ENCODE peak calls at places on chromosomes 4 and X, in six cellular contexts. W is GM12865, A is foreskin fibroblast, Z is endothelial cell of umbilical vein, J is fibroblast of lung, P is colonic mucosa. M is an unnamed sample.

GRCh38 chrX:126655061-126655460 is 102.4 kb upstream of the DCAF12L1 start:
- DNase-seq in P (no peak), A (no peak), J (no peak), W (no peak), Z (no peak), M (no peak)

GRCh38 chr4:128308986-128309385 is 21.4 kb upstream of the PGRMC2 start:
- DNase-seq in P (no peak), Z (no peak), A (no peak), J (peak; percentile 26), W (no peak), M (no peak)

GRCh38 chr4:14188214-14188613 is 560.7 kb upstream of the BOD1L1 start:
- DNase-seq in P (no peak), W (no peak), Z (no peak), J (no peak), A (no peak), M (no peak)

GRCh38 chr4:7052923-7053715 is 9.9 kb downstream of the TADA2B start:
- DNase-seq in P (no peak), J (peak; percentile 19), W (no peak), Z (no peak), A (peak; percentile 28), M (no peak)

GRCh38 chrX:50161143-50161542 is 39.7 kb downstream of the AKAP4 start:
- DNase-seq in Z (no peak), J (no peak), P (no peak), W (no peak), A (peak; percentile 3), M (no peak)

GRCh38 chr4:81590596-81590995 is 118.9 kb upstream of the RASGEF1B start:
- DNase-seq in A (no peak), W (no peak), J (no peak), P (no peak), Z (no peak), M (no peak)

GRCh38 chr4:5573965-5574364 is 134.4 kb downstream of the EVC2 start:
- DNase-seq in P (no peak), A (no peak), Z (no peak), J (no peak), W (no peak), M (no peak)

GRCh38 chrX:16772460-16772859 is 13.8 kb upstream of the TXLNG start:
- DNase-seq in W (no peak), J (no peak), P (no peak), Z (no peak), A (no peak), M (no peak)

GRCh38 chr4:107930821-107931774 is at the start of gene CYP2U1:
- DNase-seq in Z (peak; percentile 87), P (peak; percentile 86), W (peak; percentile 86), J (peak; percentile 72), A (peak; percentile 93), M (peak; percentile 16)

GRCh38 chr4:20017439-20017838 is 234.3 kb upstream of the SLIT2 start:
- DNase-seq in A (peak; percentile 43), Z (peak; percentile 19), J (no peak), W (no peak), P (no peak), M (peak; percentile 6)

GRCh38 chr4:687048-687974 is 1.6 kb downstream of the SLC49A3 start:
- DNase-seq in J (peak; percentile 87), P (peak; percentile 92), A (peak; percentile 96), Z (peak; percentile 45), W (no peak), M (peak; percentile 46)

GRCh38 chr4:41136456-41136855 is 77.9 kb downstream of the APBB2 start:
- DNase-seq in A (no peak), W (no peak), P (no peak), J (no peak), Z (peak; percentile 31), M (no peak)

GRCh38 chr4:2574863-2575262 is 38.4 kb downstream of the FAM193A start:
- DNase-seq in J (no peak), Z (no peak), A (no peak), P (no peak), W (no peak), M (no peak)

GRCh38 chrX:20352935-20353336 is 86.2 kb upstream of the RPS6KA3 start:
- DNase-seq in J (no peak), P (no peak), A (no peak), W (peak; percentile 38), Z (no peak), M (no peak)

GRCh38 chr4:107599841-107600240 is 120.2 kb downstream of the PAPSS1 start:
- DNase-seq in P (no peak), Z (no peak), W (no peak), A (no peak), J (no peak), M (no peak)

GRCh38 chr4:128660361-128660964 is 149.0 kb upstream of the JADE1 start:
- DNase-seq in P (no peak), J (peak; percentile 96), A (peak; percentile 78), Z (no peak), W (no peak), M (peak; percentile 84)

GRCh38 chr4:36332023-36332781 is 50.8 kb downstream of the DTHD1 start:
- DNase-seq in P (no peak), A (no peak), J (no peak), Z (no peak), W (peak; percentile 83), M (no peak)

GRCh38 chr4:77308843-77309242 is 151.8 kb downstream of the CCNG2 start:
- DNase-seq in Z (peak; percentile 8), J (peak; percentile 29), P (no peak), A (peak; percentile 56), W (peak; percentile 41), M (no peak)

GRCh38 chr4:183960021-183960420 is 54.9 kb downstream of the STOX2 start:
- DNase-seq in P (peak; percentile 32), Z (no peak), W (no peak), A (peak; percentile 2), J (peak; percentile 78), M (no peak)

GRCh38 chrX:55451626-55451989 is 319 bp upstream of the MAGEH1 start:
- DNase-seq in J (no peak), Z (no peak), A (no peak), W (no peak), P (no peak), M (no peak)

GRCh38 chrX:17876135-17876534 is 15.0 kb upstream of the RAI2 start:
- DNase-seq in P (no peak), Z (no peak), A (no peak), J (no peak), W (no peak), M (no peak)

GRCh38 chr4:141676087-141676486 is 39.7 kb downstream of the IL15 start:
- DNase-seq in W (no peak), A (no peak), J (no peak), Z (no peak), P (peak; percentile 53), M (no peak)

GRCh38 chr4:36722986-36723385 is 441.6 kb downstream of the DTHD1 start:
- DNase-seq in A (no peak), Z (no peak), P (no peak), W (no peak), J (no peak), M (no peak)

GRCh38 chr4:53644607-53645006 is 53.3 kb upstream of the LNX1 start:
- DNase-seq in Z (no peak), W (peak; percentile 43), A (no peak), P (peak; percentile 95), J (no peak), M (no peak)

GRCh38 chrX:115606861-115607260 is 45.9 kb downstream of the PLS3 start:
- DNase-seq in J (no peak), A (no peak), Z (no peak), W (no peak), P (no peak), M (no peak)

GRCh38 chrX:39629001-39629400 is 468.8 kb downstream of the BCOR start:
- DNase-seq in Z (no peak), W (no peak), P (no peak), A (no peak), J (no peak), M (no peak)

GRCh38 chr4:153785830-153786721 is 2.8 kb downstream of the SFRP2 start:
- DNase-seq in A (peak; percentile 67), Z (peak; percentile 20), P (no peak), J (peak; percentile 55), W (peak; percentile 23), M (no peak)

GRCh38 chr4:139532951-139533350 is 23.1 kb downstream of the SETD7 start:
- DNase-seq in Z (no peak), A (peak; percentile 38), W (no peak), P (no peak), J (no peak), M (no peak)

GRCh38 chr4:186936496-186937375 is 213.1 kb upstream of the FAT1 start:
- DNase-seq in A (peak; percentile 40), Z (peak; percentile 55), W (no peak), P (no peak), J (peak; percentile 81), M (peak; percentile 79)
- TF ChIP-seq CTCF in A (peak; percentile 11), Z (no peak), W (no peak), P (no peak), J (peak; percentile 12), M (peak; percentile 40)

GRCh38 chrX:37905436-37906147 is 58.2 kb upstream of the DYNLT3 start:
- DNase-seq in A (peak; percentile 40), W (no peak), Z (peak; percentile 18), P (no peak), J (peak; percentile 7), M (no peak)
- H3K4me3 ChIP-seq in A (peak overlapping the region; percentile 36), W (no peak overlapping the region), Z (no peak overlapping the region), P (no peak overlapping the region), J (peak overlapping the region; percentile 10), M (peak overlapping the region; percentile 34)

GRCh38 chr4:84158670-84159069 is 340.4 kb downstream of the NKX6-1 start:
- DNase-seq in Z (no peak), J (no peak), W (no peak), P (no peak), A (no peak), M (no peak)

DNA sequence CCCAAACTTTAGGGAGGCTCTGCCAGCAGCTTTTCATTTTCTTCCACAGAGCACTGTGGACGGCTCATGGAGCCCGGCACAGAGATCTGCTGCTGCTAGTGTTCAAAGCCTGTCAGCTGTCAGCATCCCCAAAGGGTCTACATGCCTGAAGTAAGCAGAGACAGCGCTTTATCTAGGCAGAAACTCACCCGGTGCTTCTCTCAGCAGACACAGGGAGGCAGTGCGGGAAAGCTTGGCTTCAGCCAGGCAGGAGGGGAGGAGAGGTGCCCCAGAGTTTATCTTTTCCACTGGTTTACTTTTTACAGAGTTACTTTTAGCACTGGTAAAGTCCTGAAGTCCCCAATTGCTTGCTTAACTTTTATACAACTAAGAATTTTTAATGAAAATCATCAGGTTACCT is 339.3 kb downstream of the NKX6-1 start:
- DNase-seq in W (peak; percentile 20), Z (no peak), A (no peak), J (no peak), P (no peak), M (no peak)
- TF ChIP-seq CTCF in W (peak; percentile 17), Z (no peak), A (no peak), J (no peak), P (no peak), M (no peak)

GRCh38 chr4:113170115-113170817 is 120.8 kb downstream of the ANK2 start:
- DNase-seq in P (no peak), J (no peak), W (no peak), Z (no peak), A (no peak), M (no peak)

GRCh38 chr4:113173132-113173531 is 123.7 kb downstream of the ANK2 start:
- DNase-seq in W (no peak), J (no peak), P (no peak), Z (no peak), A (no peak), M (no peak)

GRCh38 chr4:113173865-113174264 is 124.4 kb downstream of the ANK2 start:
- DNase-seq in Z (no peak), J (no peak), P (no peak), W (no peak), A (no peak), M (no peak)

GRCh38 chr4:113169368-113169767 is 119.9 kb downstream of the ANK2 start:
- DNase-seq in J (no peak), W (no peak), A (no peak), P (no peak), Z (no peak), M (no peak)

GRCh38 chr4:113170818-113171468 is 121.5 kb downstream of the ANK2 start:
- DNase-seq in P (no peak), Z (no peak), A (no peak), W (no peak), J (no peak), M (no peak)
- H3K4me3 ChIP-seq in P (no peak overlapping the region), Z (no peak overlapping the region), A (no peak overlapping the region), W (no peak overlapping the region), J (no peak overlapping the region), M (no peak overlapping the region)

M was measured in BJ.